ENCODE peak calls at places on chromosomes 12 and 14, in ten cellular contexts. L, R, B, Z, E, I, M, H, O and P are unnamed samples.
A peak's percentile ranks its signal among the peaks of the same experiment; 100 is the strongest.

GRCh38 chr14:51491036-51491545 is 160.6 kb upstream of the FRMD6 start:
- DNase-seq in L (no peak), R (no peak), B (no peak), Z (no peak), E (no peak), I (no peak), M (no peak), H (no peak), O (no peak), P (no peak)

GRCh38 chr14:103281496-103282231 is 52.4 kb upstream of the EIF5 start:
- DNase-seq in L (peak; percentile 83), R (no peak), B (peak; percentile 69), Z (no peak), E (peak; percentile 60), I (peak; percentile 40), M (peak; percentile 76), H (no peak), O (peak; percentile 53), P (peak; percentile 70)

GRCh38 chr14:100472094-100472455 is 115.1 kb downstream of the BEGAIN start:
- DNase-seq in L (no peak), R (no peak), B (no peak), Z (no peak), E (no peak), I (no peak), M (no peak), H (no peak), O (no peak), P (no peak)

GRCh38 chr14:93005838-93006237 is 82.9 kb downstream of the CHGA start:
- DNase-seq in L (no peak), R (no peak), B (no peak), Z (peak; percentile 74), E (no peak), I (no peak), M (no peak), H (no peak), O (no peak), P (no peak)

GRCh38 chr12:86445361-86445760 is 189.2 kb upstream of the MGAT4C start:
- DNase-seq in L (no peak), R (no peak), B (no peak), Z (no peak), E (no peak), I (no peak), M (no peak), H (no peak), O (no peak), P (no peak)

GRCh38 chr12:6570264-6570887 is 2.3 kb upstream of the NOP2 start:
- DNase-seq in L (peak; percentile 95), R (peak; percentile 49), B (peak; percentile 49), Z (peak; percentile 43), E (peak; percentile 56), I (peak; percentile 29), M (peak; percentile 45), H (peak; percentile 73), O (peak; percentile 64), P (peak; percentile 30)

GRCh38 chr12:13595536-13596450 is 385.6 kb downstream of the GRIN2B start:
- DNase-seq in L (peak; percentile 61), R (no peak), B (no peak), Z (no peak), E (no peak), I (no peak), M (no peak), H (no peak), O (no peak), P (no peak)

GRCh38 chr14:79730911-79731310 is 480.4 kb downstream of the DIO2 start:
- DNase-seq in L (no peak), R (no peak), B (no peak), Z (no peak), E (no peak), I (peak; percentile 80), M (no peak), H (no peak), O (no peak), P (no peak)

GRCh38 chr12:14664434-14665023 is 31.9 kb downstream of the GUCY2C start:
- DNase-seq in L (no peak), R (peak; percentile 45), B (peak; percentile 55), Z (no peak), E (peak; percentile 30), I (peak; percentile 16), M (no peak), H (no peak), O (peak; percentile 22), P (peak; percentile 33)

GRCh38 chr12:50723870-50724269 is 40.0 kb upstream of the ATF1 start:
- DNase-seq in L (no peak), R (no peak), B (peak; percentile 10), Z (no peak), E (no peak), I (no peak), M (no peak), H (no peak), O (no peak), P (no peak)

GRCh38 chr12:27843714-27844245 is 63.7 kb upstream of the MANSC4 start:
- DNase-seq in L (no peak), R (no peak), B (peak; percentile 82), Z (no peak), E (no peak), I (peak; percentile 94), M (no peak), H (no peak), O (no peak), P (peak; percentile 85)

GRCh38 chr14:54814076-54814475 is 88.5 kb downstream of the GCH1 start:
- DNase-seq in L (peak; percentile 83), R (no peak), B (no peak), Z (no peak), E (no peak), I (no peak), M (no peak), H (no peak), O (no peak), P (no peak)

GRCh38 chr14:93953739-93954515 is 22.4 kb downstream of the ASB2 start:
- DNase-seq in L (peak; percentile 73), R (no peak), B (no peak), Z (no peak), E (no peak), I (no peak), M (no peak), H (no peak), O (no peak), P (no peak)

GRCh38 chr12:96329545-96329944 is 70.7 kb downstream of the CDK17 start:
- DNase-seq in L (no peak), R (no peak), B (no peak), Z (no peak), E (no peak), I (no peak), M (no peak), H (no peak), O (no peak), P (no peak)

GRCh38 chr12:96326628-96327227 is 73.5 kb downstream of the CDK17 start:
- DNase-seq in L (no peak), R (no peak), B (no peak), Z (no peak), E (no peak), I (no peak), M (no peak), H (no peak), O (no peak), P (no peak)

GRCh38 chr12:96327346-96327745 is 72.9 kb downstream of the CDK17 start:
- DNase-seq in L (no peak), R (no peak), B (no peak), Z (no peak), E (no peak), I (no peak), M (no peak), H (no peak), O (no peak), P (no peak)

GRCh38 chr12:96327889-96328288 is 72.3 kb downstream of the CDK17 start:
- DNase-seq in L (no peak), R (no peak), B (no peak), Z (no peak), E (no peak), I (no peak), M (no peak), H (no peak), O (no peak), P (no peak)

DNA sequence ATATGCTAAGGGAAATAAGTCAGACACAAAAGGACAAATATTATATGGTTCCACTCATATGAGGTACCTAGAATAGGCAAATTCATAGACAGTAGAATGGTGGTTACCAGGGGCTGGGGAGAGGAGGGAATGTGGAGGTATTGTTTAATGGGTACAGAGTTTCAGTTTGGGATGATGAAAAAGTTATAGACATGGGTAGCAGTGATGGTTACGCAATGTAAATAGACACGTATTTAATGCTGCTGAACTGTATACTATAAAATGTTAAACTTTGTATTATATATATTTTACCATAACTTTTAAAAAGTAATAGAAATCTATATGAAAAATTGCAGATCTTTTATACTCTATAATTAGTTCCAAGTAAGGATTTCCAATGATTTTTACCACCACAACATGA is 71.2 kb downstream of the CDK17 start:
- DNase-seq in L (no peak), R (no peak), B (no peak), Z (no peak), E (no peak), I (no peak), M (no peak), H (no peak), O (no peak), P (no peak)
- H3K4me3 ChIP-seq in L (no peak overlapping the region), R (no peak overlapping the region), B (no peak overlapping the region), Z (no peak overlapping the region), E (no peak overlapping the region), I (no peak overlapping the region), M (no peak overlapping the region), H (no peak overlapping the region), O (no peak overlapping the region), P (no peak overlapping the region)

GRCh38 chr14:69208665-69209064 is 17.4 kb downstream of the EXD2 start:
- DNase-seq in L (no peak), R (no peak), B (no peak), Z (no peak), E (no peak), I (no peak), M (no peak), H (no peak), O (no peak), P (no peak)

GRCh38 chr14:69214376-69214775 is 23.1 kb downstream of the EXD2 start:
- DNase-seq in L (no peak), R (no peak), B (no peak), Z (no peak), E (no peak), I (peak; percentile 9), M (no peak), H (no peak), O (no peak), P (no peak)
- H3K4me3 ChIP-seq in L (no peak overlapping the region), R (no peak overlapping the region), B (no peak overlapping the region), Z (no peak overlapping the region), E (no peak overlapping the region), I (no peak overlapping the region), M (no peak overlapping the region), H (no peak overlapping the region), O (no peak overlapping the region), P (no peak overlapping the region)

GRCh38 chr12:71671311-71671710 is 7.2 kb downstream of the THAP2 start:
- DNase-seq in L (no peak), R (no peak), B (no peak), Z (no peak), E (no peak), I (no peak), M (no peak), H (no peak), O (no peak), P (no peak)
- H3K4me3 ChIP-seq in L (peak overlapping the region; percentile 69), R (no peak overlapping the region), B (no peak overlapping the region), Z (no peak overlapping the region), E (no peak overlapping the region), I (no peak overlapping the region), M (no peak overlapping the region), H (no peak overlapping the region), O (no peak overlapping the region), P (no peak overlapping the region)

DNA sequence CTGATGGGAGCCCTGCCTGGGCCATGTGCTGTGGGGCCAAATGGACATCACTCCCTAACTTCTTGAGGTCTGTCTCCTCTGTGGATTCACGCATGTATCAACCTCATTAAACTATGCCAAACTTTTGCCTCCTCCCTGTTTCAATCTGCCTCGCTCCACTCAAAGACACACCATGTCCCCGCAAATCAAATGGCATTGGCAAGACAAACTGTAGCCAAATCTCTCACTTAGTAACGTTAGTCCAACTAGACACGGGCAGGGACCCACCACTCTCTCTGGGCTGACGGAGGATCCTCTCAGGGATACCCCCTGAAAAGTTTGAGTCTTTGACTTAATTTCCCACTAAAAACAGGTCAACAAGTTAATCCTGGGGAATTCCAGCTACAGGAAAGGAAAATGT is 8.0 kb downstream of the ZBTB39 start:
- DNase-seq in L (peak; percentile 24), R (no peak), B (no peak), Z (no peak), E (no peak), I (no peak), M (no peak), H (no peak), O (no peak), P (no peak)
- H3K4me3 ChIP-seq in L (no peak overlapping the region), R (no peak overlapping the region), B (no peak overlapping the region), Z (no peak overlapping the region), E (no peak overlapping the region), I (no peak overlapping the region), M (no peak overlapping the region), H (no peak overlapping the region), O (no peak overlapping the region), P (no peak overlapping the region)